ENCODE peak calls at places on chromosomes 4 and X, in seven cellular contexts. K is body of pancreas; H is IMR-90; L is A549; Q is HepG2; Z is tibial artery; O is activated CD8-positive, alpha-beta T cell treated with anti-CD3 and anti-CD28 coated beads for 36 hours. J is an unnamed sample.
A peak's percentile ranks its signal among the peaks of the same experiment; 100 is the strongest.

GRCh38 chr4:114659386-114660008 is 60.9 kb downstream of the UGT8 start:
- DNase-seq in Q (peak; percentile 42), H (peak; percentile 64), O (peak; percentile 63), Z (peak; percentile 23), L (peak; percentile 66), K (peak; percentile 65), J (peak; percentile 57)

GRCh38 chrX:115713465-115713864 is 152.5 kb downstream of the PLS3 start:
- DNase-seq in H (no peak), L (no peak), O (no peak), Q (no peak), Z (no peak), K (no peak), J (no peak)

GRCh38 chrX:100895365-100896075 is 21.4 kb upstream of the NOX1 start:
- DNase-seq in H (peak; percentile 44), O (peak; percentile 39), L (peak; percentile 56), Q (peak; percentile 55), Z (no peak), K (peak; percentile 10), J (peak; percentile 36)

GRCh38 chrX:48802089-48802812 is 384 bp downstream of the HDAC6 start:
- DNase-seq in H (peak; percentile 60), O (peak; percentile 85), L (peak; percentile 91), Q (peak; percentile 85), K (peak; percentile 87), Z (peak; percentile 88), J (peak; percentile 64)

GRCh38 chr4:159174645-159175147 is 71.8 kb downstream of the RAPGEF2 start:
- DNase-seq in Q (no peak), H (peak; percentile 12), O (no peak), L (no peak), K (no peak), Z (no peak), J (no peak)

GRCh38 chr4:121454251-121454979 is 73.6 kb upstream of the QRFPR start:
- DNase-seq in Z (no peak), O (no peak), Q (no peak), L (no peak), H (no peak), K (no peak), J (no peak)

GRCh38 chr4:189084671-189085070 is 856.0 kb upstream of the FRG1 start:
- DNase-seq in L (peak; percentile 5), Z (no peak), H (no peak), O (no peak), Q (no peak), K (no peak), J (no peak)

GRCh38 chr4:69970071-69970470 is 4.5 kb upstream of the CSN2 start:
- DNase-seq in Z (no peak), H (no peak), L (no peak), K (no peak), O (no peak), Q (peak; percentile 63), J (no peak)

GRCh38 chr4:103303011-103303410 is 104.9 kb upstream of the CENPE start:
- DNase-seq in Z (no peak), H (no peak), L (no peak), K (no peak), Q (no peak), O (no peak), J (no peak)

GRCh38 chrX:19440713-19441112 is 74.6 kb downstream of the MAP3K15 start:
- DNase-seq in Z (no peak), H (peak; percentile 33), L (no peak), O (no peak), K (no peak), Q (no peak), J (peak; percentile 7)

GRCh38 chr4:60805500-60806313 is 394.4 kb upstream of the ADGRL3 start:
- DNase-seq in K (no peak), H (peak; percentile 31), Z (no peak), Q (peak; percentile 32), L (peak; percentile 18), O (no peak), J (no peak)
- TF ChIP-seq CTCF in K (peak; percentile 17), H (peak; percentile 51), Z (peak; percentile 35), Q (peak; percentile 57), L (no peak), O (no peak), J (peak; percentile 80)

GRCh38 chr4:38166082-38166481 is 205.9 kb downstream of the PTTG2 start:
- DNase-seq in H (no peak), Z (no peak), O (no peak), K (no peak), Q (no peak), L (no peak), J (no peak)
- TF ChIP-seq CTCF in H (no peak), Z (no peak), O (no peak), K (no peak), Q (peak; percentile 45), L (no peak), J (no peak)

GRCh38 chr4:56007154-56007553 is 58.4 kb downstream of the CEP135 start:
- DNase-seq in Z (no peak), K (no peak), H (no peak), Q (no peak), O (no peak), L (no peak), J (no peak)
- TF ChIP-seq CTCF in Z (no peak), K (no peak), H (no peak), Q (peak; percentile 7), O (no peak), L (no peak), J (no peak)

DNA sequence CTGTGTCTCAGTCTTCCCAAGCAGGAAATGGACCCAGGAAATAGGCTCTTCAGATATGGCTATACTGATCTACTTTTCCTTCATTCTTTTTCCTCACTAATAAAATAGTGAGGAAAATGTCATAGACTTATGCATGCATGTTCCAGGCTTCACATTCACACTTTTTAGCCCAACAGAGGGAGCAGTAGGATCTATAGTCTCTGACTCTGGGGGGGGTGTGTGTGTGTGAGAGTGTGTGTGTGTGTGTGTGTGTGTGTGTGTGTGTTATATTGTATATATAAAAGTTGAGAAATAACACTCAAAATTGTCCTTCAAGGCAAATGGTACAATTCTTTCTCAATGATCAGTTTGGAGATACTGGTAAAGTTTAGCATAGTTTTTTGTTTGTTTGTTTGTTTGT is 297.2 kb upstream of the GALNT7 start:
- DNase-seq in L (peak; percentile 13), Z (no peak), K (no peak), H (no peak), Q (no peak), O (no peak), J (no peak)
- TF ChIP-seq CTCF in L (no peak), Z (no peak), K (no peak), H (no peak), Q (no peak), O (no peak), J (no peak)

GRCh38 chr4:183758006-183758734 is 99.1 kb downstream of the TRAPPC11 start:
- DNase-seq in K (peak; percentile 25), Z (no peak), O (peak; percentile 2), L (peak; percentile 17), Q (no peak), H (no peak), J (no peak)
- TF ChIP-seq CTCF in K (no peak), Z (no peak), O (no peak), L (no peak), Q (peak; percentile 40), H (peak; percentile 9), J (no peak)

DNA sequence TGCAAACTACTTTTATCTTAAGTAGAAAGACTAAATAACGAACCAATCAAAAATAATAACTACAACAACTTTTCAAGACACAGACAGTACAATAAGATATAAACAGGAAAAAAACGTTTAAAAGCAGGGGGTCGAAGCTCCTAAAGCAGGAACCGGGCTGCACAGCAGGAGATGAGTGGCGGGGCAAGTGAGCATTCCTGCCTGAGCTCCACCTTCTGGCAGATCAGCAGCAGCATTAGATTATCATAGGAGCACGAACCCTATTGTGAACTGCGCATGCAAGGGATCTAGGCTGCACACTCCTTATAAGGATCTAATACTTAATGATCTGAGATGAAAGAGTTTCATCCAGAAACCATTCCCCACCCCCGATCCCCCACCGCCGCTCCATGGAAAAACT is 146.2 kb downstream of the TEX11 start:
- DNase-seq in O (no peak), L (peak; percentile 4), Q (no peak), Z (no peak), K (no peak), H (no peak), J (no peak)
- TF ChIP-seq CTCF in O (no peak), L (no peak), Q (peak; percentile 34), Z (no peak), K (no peak), H (no peak), J (no peak)

DNA sequence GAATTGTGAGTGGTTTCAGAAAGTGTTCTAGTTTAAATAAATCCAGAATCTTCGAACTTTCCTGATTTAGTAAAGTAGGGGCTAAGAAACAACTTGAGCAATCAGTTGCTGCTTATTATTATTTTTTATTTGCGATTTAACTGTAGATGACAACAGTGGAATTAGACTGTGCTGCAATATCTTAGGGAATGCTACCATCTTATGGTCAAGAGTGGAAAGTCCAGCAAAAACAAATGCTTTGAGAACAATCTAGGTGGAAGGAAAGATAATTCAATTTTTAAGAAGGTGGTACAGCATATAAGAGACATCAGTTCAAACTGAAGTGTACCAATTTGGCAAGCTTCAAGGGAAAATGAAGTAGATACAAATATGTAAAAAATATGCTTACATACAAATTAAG is 73.3 kb downstream of the CYLC1 start:
- DNase-seq in Q (no peak), L (peak; percentile 0), K (no peak), Z (no peak), H (no peak), O (no peak), J (no peak)
- TF ChIP-seq CTCF in Q (no peak), L (no peak), K (no peak), Z (peak; percentile 6), H (no peak), O (no peak), J (no peak)

DNA sequence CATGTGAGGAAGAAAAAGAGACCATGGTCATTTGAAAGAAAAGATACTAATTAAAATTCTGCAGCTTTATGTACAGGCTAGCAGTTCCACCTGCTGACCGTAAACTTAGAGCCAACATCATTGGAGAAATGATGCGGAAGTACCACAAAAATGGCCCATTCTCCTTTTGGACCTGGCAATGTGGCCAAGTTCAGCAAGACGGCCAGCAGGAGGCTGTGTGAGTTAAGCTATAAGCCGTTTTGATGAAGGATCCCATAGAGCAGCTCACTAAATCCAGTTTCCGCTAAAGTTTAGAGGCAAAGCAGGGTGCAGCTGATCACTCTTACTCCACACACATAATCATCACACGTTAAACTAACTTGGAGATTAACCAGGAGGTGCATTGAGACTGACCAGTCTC is 133.8 kb downstream of the LDB2 start:
- DNase-seq in O (no peak), L (peak; percentile 0), K (no peak), Z (no peak), Q (peak; percentile 9), H (peak; percentile 29), J (no peak)
- TF ChIP-seq CTCF in O (no peak), L (no peak), K (no peak), Z (peak; percentile 9), Q (peak; percentile 62), H (peak; percentile 31), J (peak; percentile 63)

DNA sequence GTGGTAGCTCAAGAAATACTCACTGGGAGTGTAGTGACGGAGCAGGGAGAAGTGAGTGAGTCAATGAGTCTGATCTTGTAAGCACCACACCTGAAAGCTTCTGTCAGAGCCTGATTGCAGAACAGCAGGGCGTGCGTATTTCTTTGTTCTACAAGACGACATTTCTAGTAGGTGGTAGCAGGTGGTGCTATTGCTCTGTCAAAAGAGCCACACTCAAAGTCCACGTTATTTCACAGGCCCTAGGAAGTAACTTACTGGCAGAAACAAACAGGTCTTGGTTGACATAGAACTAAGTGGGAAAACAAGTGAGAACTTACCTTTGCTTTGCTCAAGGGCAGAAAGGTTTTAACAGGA is 46.4 kb upstream of the SPRY1 start:
- DNase-seq in Q (peak; percentile 81), H (no peak), Z (no peak), O (peak; percentile 8), L (peak; percentile 44), K (peak; percentile 37), J (no peak)
- TF ChIP-seq CTCF in Q (peak; percentile 78), H (no peak), Z (no peak), O (peak; percentile 12), L (no peak), K (no peak), J (no peak)